ENCODE peak calls at places on chromosome 6, in four cellular contexts. Z is MM.1S, R is PC-3, W is PC-9. F is an unnamed sample. For H3K9me2, the result is how much of the 10 kb centered on the place peaks cover.

GRCh38 chr6:42520786-42521607 is 42.8 kb upstream of the UBR2 start:
- DNase-seq in Z (no peak), R (peak), W (no peak), F (peak)

GRCh38 chr6:147389463-147389862 is 119.0 kb upstream of the SAMD5 start:
- DNase-seq in Z (no peak), R (no peak), W (no peak), F (no peak)

GRCh38 chr6:79468587-79468986 is 68.6 kb downstream of the LCA5 start:
- DNase-seq in Z (no peak), R (no peak), W (no peak), F (no peak)

GRCh38 chr6:168138436-168138835 is 59.4 kb upstream of the FRMD1 start:
- DNase-seq in Z (no peak), R (no peak), W (no peak), F (no peak)

GRCh38 chr6:79609225-79609595 is 21.9 kb upstream of the SH3BGRL2 start:
- DNase-seq in Z (no peak), R (no peak), W (no peak), F (no peak)

GRCh38 chr6:7249946-7250643 is 62.9 kb downstream of the SSR1 start:
- DNase-seq in Z (no peak), R (peak), W (no peak), F (peak)

GRCh38 chr6:19714415-19715165 is 122.6 kb upstream of the ID4 start:
- DNase-seq in Z (no peak), R (no peak), W (no peak), F (no peak)

GRCh38 chr6:156883497-156884252 is 106.5 kb downstream of the ARID1B start:
- DNase-seq in Z (peak), R (no peak), W (peak), F (peak)

GRCh38 chr6:50657513-50657912 is 55.8 kb upstream of the TFAP2D start:
- DNase-seq in Z (no peak), R (peak), W (no peak), F (no peak)

GRCh38 chr6:131615275-131615674 is 12.8 kb downstream of the MED23 start:
- DNase-seq in Z (peak), R (no peak), W (no peak), F (no peak)

GRCh38 chr6:23851551-23851950 is 274.5 kb upstream of the NRSN1 start:
- DNase-seq in Z (no peak), R (no peak), W (no peak), F (no peak)

GRCh38 chr6:96940322-96940721 is 15.8 kb downstream of the KLHL32 start:
- DNase-seq in Z (no peak), R (peak), W (no peak), F (no peak)

GRCh38 chr6:140744648-140745320 is 1370.3 kb upstream of the CITED2 start:
- DNase-seq in Z (peak), R (peak), W (peak), F (no peak)

GRCh38 chr6:44503471-44503870 is 116.0 kb downstream of the CDC5L start:
- DNase-seq in Z (no peak), R (no peak), W (no peak), F (no peak)
- H3K9me2 ChIP-seq in Z (under half), R (under half), W (under half), F (under half)

GRCh38 chr6:26088344-26088743 is 1.1 kb downstream of the HFE start:
- DNase-seq in Z (no peak), R (no peak), W (no peak), F (no peak)
- H3K4me2 ChIP-seq in Z (no peak), R (no peak), W (peak), F (peak)

DNA sequence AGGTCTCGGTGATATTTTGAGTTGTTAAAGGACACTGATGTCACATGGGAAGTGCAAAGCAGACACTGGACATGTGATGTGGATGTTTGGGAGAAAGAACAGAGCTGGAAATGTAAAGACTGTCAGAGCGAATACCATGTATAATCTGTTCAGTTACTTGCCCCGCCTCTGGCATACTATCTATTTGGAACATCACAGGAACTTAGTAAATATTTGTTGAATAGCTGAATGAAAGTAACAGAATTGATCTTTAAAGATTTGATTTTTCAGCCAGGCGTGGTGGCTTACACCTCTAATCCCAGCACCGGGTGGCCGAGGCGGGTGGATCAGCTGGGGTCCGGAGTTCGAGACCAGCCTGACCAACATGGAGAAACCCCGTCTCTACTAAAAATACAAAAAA is 13.8 kb upstream of the NHLRC1 start:
- DNase-seq in Z (no peak), R (no peak), W (no peak), F (no peak)
- H3K9me2 ChIP-seq in Z (under half), R (under half), W (under half), F (under half)

GRCh38 chr6:89359561-89359960 is 7.0 kb upstream of the UBE2J1 start:
- DNase-seq in Z (no peak), R (no peak), W (no peak), F (no peak)

GRCh38 chr6:89355511-89356185 is 3.1 kb upstream of the UBE2J1 start:
- DNase-seq in Z (peak), R (no peak), W (no peak), F (no peak)

GRCh38 chr6:89353702-89354392 is 1.3 kb upstream of the UBE2J1 start:
- DNase-seq in Z (peak), R (no peak), W (no peak), F (peak)

GRCh38 chr6:89357390-89357789 is 4.9 kb upstream of the UBE2J1 start:
- DNase-seq in Z (peak), R (no peak), W (no peak), F (peak)

GRCh38 chr6:89356644-89357043 is 4.1 kb upstream of the UBE2J1 start:
- DNase-seq in Z (peak), R (no peak), W (no peak), F (peak)
- H3K4me2 ChIP-seq in Z (peak), R (no peak), W (no peak), F (peak)

GRCh38 chr6:12325872-12326271 is 35.7 kb downstream of the EDN1 start:
- DNase-seq in Z (no peak), R (no peak), W (no peak), F (no peak)

GRCh38 chr6:12327391-12327790 is 37.2 kb downstream of the EDN1 start:
- DNase-seq in Z (no peak), R (peak), W (no peak), F (no peak)

GRCh38 chr6:12328701-12329100 is 38.5 kb downstream of the EDN1 start:
- DNase-seq in Z (no peak), R (peak), W (no peak), F (no peak)

GRCh38 chr6:12324741-12325140 is 34.6 kb downstream of the EDN1 start:
- DNase-seq in Z (no peak), R (peak), W (peak), F (no peak)

DNA sequence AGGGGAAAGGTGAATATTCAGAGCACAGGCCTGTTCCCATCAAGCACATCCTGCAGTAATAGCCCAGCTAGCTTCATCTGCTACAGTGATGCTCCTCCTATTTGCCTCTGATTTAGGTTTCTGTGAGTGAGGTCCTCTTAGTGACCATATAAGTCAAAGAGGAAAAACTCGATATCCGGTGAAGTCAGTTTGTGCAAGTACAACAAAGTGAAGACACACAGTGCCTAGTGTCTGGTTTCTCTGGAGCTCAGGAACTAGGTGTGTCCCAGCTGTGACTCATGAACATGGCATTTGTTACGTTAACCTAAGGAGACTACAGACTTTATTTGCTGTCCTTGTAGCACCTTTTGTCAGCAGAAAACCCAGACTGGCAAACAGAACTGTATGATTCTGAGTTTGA is 33.9 kb downstream of the EDN1 start:
- DNase-seq in Z (no peak), R (peak), W (peak), F (no peak)
- H3K9me2 ChIP-seq in Z (under half), R (under half), W (under half), F (under half)

DNA sequence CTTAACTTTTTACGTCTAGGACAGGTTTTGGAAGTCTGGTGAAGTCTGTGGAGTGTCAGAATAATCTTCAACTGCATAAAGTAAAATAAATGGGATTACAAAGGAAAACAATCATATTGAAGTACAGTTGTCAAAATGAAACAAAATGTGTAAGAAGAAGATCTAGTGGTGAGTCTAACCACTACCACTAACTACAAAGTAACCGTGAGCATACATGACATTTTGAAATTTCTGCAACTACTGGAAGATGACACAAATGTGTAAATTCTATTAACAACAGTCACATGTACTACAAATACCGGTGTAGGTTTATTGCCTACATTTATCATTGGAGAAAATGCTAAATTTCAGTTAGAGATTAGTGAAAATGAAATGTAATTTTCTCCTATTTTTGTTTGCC is 29.7 kb downstream of the VPS52 start:
- DNase-seq in Z (no peak), R (no peak), W (no peak), F (no peak)
- H3K4me2 ChIP-seq in Z (no peak), R (no peak), W (no peak), F (no peak)

DNA sequence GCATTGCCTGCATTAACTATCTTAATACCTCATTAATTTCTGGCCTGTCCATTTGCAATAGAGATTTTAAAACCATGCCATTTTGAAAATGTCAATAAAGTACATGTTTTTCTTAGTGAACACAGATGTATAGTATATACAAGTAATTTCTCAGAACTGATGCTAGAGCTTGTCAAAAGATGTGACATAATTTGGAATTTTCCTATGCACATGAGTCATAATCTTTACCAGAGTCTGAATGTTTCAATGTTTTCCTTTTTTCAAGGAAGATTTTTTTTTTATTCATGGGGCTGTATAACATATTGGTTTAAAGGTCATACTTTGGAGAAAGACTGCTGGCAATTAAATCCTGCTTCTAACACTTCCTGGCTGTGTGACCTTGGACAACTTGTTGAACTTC is 1347.5 kb upstream of the ADGRB3 start:
- DNase-seq in Z (no peak), R (no peak), W (no peak), F (no peak)
- H3K9me2 ChIP-seq in Z (under half), R (under half), W (under half), F (under half)

DNA sequence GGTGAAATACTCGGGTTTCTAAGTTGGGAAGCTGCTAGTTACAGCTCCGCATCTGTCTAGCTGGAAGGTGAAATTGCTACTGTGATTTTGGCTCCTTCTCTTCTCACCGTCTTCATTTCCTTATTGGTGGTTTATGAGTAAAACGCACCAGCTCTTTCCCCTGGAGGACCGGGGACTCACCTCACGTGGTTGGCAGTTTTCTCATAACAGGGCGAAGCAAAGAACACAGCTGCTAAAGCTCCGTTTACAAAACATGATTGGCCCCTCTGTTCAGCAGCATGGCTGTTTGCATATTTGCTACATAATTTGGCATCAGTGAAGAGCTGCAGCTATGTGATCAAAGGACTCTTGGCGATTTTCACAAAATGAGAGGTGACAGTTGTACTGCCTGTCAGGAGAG is 20.5 kb upstream of the TMEM181 start:
- DNase-seq in Z (no peak), R (no peak), W (no peak), F (no peak)
- H3K4me2 ChIP-seq in Z (no peak), R (no peak), W (no peak), F (no peak)